ENCODE peak calls at places on chromosome 2, in eight cellular contexts. U is prostate gland, Z is fibroblast of lung, D is Peyer's patch, J is lung, F is lower lobe of right lung, P is IMR-90, I is left ventricle myocardium inferior. W is an unnamed sample.

GRCh38 chr2:138919336-138919735 is 139.1 kb upstream of the NXPH2 start:
- DNase-seq in F (no peak), U (no peak), I (no peak), Z (no peak), D (no peak), J (no peak), P (no peak), W (no peak)

GRCh38 chr2:75071766-75072165 is 113.3 kb downstream of the POLE4 start:
- DNase-seq in I (no peak), J (no peak), U (no peak), F (no peak), Z (no peak), D (no peak), P (peak; percentile 4), W (no peak)

GRCh38 chr2:176269319-176270099 is at the start of gene MTX2:
- DNase-seq in I (peak; percentile 74), P (peak; percentile 57), D (peak; percentile 58), J (peak; percentile 71), Z (peak; percentile 62), F (peak; percentile 85), U (peak; percentile 51), W (peak; percentile 92)

GRCh38 chr2:202278944-202279343 is 13.4 kb downstream of the NOP58 start:
- DNase-seq in J (no peak), P (peak; percentile 78), D (no peak), F (no peak), Z (peak; percentile 85), U (no peak), I (no peak), W (no peak)

GRCh38 chr2:162230761-162231160 is 12.5 kb downstream of the FAP start:
- DNase-seq in Z (no peak), I (no peak), U (no peak), D (no peak), P (no peak), F (no peak), J (no peak), W (no peak)

GRCh38 chr2:104878863-104879512 is 25.1 kb downstream of the POU3F3 start:
- DNase-seq in P (no peak), F (no peak), D (no peak), J (no peak), U (no peak), I (no peak), Z (no peak), W (peak; percentile 4)

GRCh38 chr2:131009713-131010475 is 83.4 kb downstream of the FAM168B start:
- DNase-seq in F (no peak), J (no peak), P (no peak), Z (no peak), U (no peak), I (no peak), D (no peak), W (peak; percentile 17)

GRCh38 chr2:191593622-191594416 is 84.1 kb upstream of the NABP1 start:
- DNase-seq in D (no peak), F (no peak), U (no peak), I (no peak), Z (no peak), J (no peak), P (peak; percentile 38), W (no peak)

GRCh38 chr2:39524061-39524460 is 87.0 kb upstream of the MAP4K3 start:
- DNase-seq in F (no peak), Z (no peak), J (no peak), D (no peak), P (no peak), U (no peak), I (no peak), W (no peak)

GRCh38 chr2:10486601-10487079 is 38.5 kb upstream of the ODC1 start:
- DNase-seq in I (no peak), Z (no peak), D (no peak), U (no peak), J (no peak), P (no peak), F (no peak), W (peak; percentile 18)

GRCh38 chr2:43099797-43100196 is 126.6 kb downstream of the ZFP36L2 start:
- DNase-seq in I (no peak), Z (no peak), J (no peak), P (no peak), F (no peak), U (no peak), D (no peak), W (no peak)

GRCh38 chr2:43095533-43096295 is 130.7 kb downstream of the ZFP36L2 start:
- DNase-seq in F (no peak), D (no peak), J (no peak), U (no peak), I (no peak), Z (no peak), P (no peak), W (no peak)

GRCh38 chr2:43098065-43098464 is 128.3 kb downstream of the ZFP36L2 start:
- DNase-seq in P (no peak), Z (no peak), U (no peak), F (no peak), I (no peak), D (no peak), J (no peak), W (peak; percentile 8)

GRCh38 chr2:43098539-43098938 is 127.9 kb downstream of the ZFP36L2 start:
- DNase-seq in D (no peak), P (no peak), I (no peak), J (no peak), F (no peak), U (no peak), Z (no peak), W (peak; percentile 32)

DNA sequence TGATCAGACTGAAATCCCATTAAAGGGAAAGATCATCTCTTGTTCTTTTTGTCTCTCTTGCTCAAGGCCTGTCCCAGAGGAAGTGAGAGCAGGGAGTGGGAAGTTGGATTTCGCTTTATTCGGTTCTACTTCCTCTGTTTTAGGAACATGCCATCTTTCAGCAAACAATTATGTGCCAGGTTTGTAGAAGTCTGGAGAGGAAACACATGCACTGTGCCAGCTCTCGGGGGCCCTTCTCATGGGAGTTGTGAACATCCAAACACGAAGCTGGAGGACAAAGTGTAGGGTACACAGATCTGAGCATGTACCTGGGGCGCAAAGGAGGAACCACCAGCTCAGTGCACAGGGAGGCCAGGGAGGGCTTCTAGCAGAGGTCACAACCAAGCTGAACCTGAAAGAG is 128.8 kb downstream of the ZFP36L2 start:
- DNase-seq in Z (no peak), D (no peak), J (no peak), F (no peak), U (no peak), I (no peak), P (no peak), W (peak; percentile 27)
- H3K27ac ChIP-seq in Z (no peak overlapping the region), D (no peak overlapping the region), J (no peak overlapping the region), F (peak overlapping the region; percentile 18), U (no peak overlapping the region), I (peak overlapping the region; percentile 57), P (no peak overlapping the region), W (no peak overlapping the region)

GRCh38 chr2:233331536-233331935 is 22.8 kb upstream of the DGKD start:
- DNase-seq in U (peak; percentile 24), F (peak; percentile 80), P (no peak), I (peak; percentile 55), Z (no peak), J (peak; percentile 69), D (peak; percentile 94), W (no peak)
- H3K27ac ChIP-seq in U (peak overlapping the region; percentile 20), F (peak overlapping the region; percentile 70), P (no peak overlapping the region), I (peak overlapping the region; percentile 37), Z (no peak overlapping the region), J (no peak overlapping the region), D (peak overlapping the region; percentile 82), W (no peak overlapping the region)

DNA sequence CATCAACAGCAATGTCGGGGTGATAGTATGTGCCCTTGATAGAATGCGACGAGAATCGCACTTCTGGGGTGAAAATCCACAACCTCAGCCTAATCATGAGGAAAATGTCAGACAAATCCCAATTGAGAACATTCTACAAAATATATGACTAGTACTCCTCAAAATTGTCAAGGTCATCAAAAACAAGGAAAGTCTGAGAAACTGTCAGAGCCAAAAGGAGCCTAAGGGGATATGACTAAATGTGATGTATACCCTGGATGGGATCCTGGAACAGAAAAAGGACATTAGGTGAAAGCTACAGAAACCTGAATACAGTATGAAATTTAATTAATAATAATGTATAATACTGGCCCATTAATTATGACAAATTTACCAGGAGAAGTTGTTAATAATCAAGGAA is 7.6 kb upstream of the CACNB4 start:
- DNase-seq in F (no peak), I (no peak), Z (no peak), U (no peak), D (no peak), P (no peak), J (no peak), W (no peak)
- H3K27ac ChIP-seq in F (no peak overlapping the region), I (no peak overlapping the region), Z (no peak overlapping the region), U (no peak overlapping the region), D (no peak overlapping the region), P (no peak overlapping the region), J (no peak overlapping the region), W (no peak overlapping the region)

DNA sequence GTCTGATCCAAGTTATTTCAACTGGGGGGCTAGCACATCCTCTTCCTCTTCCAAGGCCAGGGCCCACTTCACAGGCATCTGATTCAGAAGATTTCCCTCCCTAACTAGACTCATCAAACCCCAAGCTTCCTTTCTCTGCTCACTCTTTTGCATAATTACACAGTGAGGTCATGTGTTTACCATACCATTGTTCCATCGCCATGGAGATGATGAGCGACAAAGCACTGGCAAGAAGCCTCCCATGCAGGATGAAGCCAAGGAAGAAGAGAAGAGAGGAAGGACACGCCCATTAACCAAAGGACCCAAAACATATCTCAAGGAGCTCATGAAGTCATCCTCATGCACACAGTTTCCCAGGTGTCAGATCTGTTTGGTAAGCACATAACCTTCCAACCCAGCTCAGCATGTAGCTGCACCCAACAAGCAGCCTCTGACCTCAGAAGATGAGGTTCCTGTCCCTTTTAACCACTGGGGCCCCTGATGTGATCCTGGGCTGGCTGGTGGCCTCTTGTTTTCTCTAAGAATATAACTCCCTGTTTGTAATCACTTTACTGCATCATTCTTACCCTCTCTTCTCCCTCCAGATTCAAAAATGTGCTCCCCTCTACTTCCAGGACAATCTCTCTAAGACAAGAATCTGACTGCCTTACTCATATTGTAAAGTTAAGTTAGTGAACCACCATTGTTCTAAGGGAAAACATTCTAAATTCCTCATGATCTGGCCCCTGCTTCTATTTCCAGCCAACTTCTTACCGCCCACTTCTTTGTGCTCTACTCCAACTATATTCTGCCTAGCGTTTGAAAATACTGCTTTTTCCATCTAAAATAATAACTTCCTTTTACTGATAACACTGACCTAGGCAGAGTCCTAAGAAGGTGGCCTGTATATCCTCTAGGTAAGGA is 190.1 kb downstream of the TTC32 start:
- DNase-seq in P (peak; percentile 98), U (no peak), J (no peak), F (no peak), Z (peak; percentile 93), I (no peak), D (no peak), W (peak; percentile 82)
- H3K27ac ChIP-seq in P (peak overlapping the region; percentile 55), U (no peak overlapping the region), J (no peak overlapping the region), F (no peak overlapping the region), Z (peak overlapping the region; percentile 65), I (peak overlapping the region; percentile 69), D (no peak overlapping the region), W (no peak overlapping the region)

GRCh38 chr2:112254466-112255240 is at the start of gene ZC3H8:
- DNase-seq in F (peak; percentile 96), D (peak; percentile 91), Z (peak; percentile 81), U (peak; percentile 92), I (peak; percentile 94), J (peak; percentile 93), P (peak; percentile 75), W (peak; percentile 98)
- H3K27ac ChIP-seq in F (peak within 1 kb of the TSS; percentile 87), D (peak within 1 kb of the TSS; percentile 80), Z (peak within 1 kb of the TSS; percentile 43), U (peak within 1 kb of the TSS; percentile 84), I (peak within 1 kb of the TSS; percentile 90), J (peak within 1 kb of the TSS; percentile 82), P (peak within 1 kb of the TSS; percentile 15), W (peak within 1 kb of the TSS; percentile 58)

GRCh38 chr2:124437811-124438210 is 412.7 kb downstream of the CNTNAP5 start:
- DNase-seq in U (no peak), F (no peak), I (no peak), Z (no peak), J (no peak), P (no peak), D (no peak), W (peak; percentile 81)
- H3K27ac ChIP-seq in U (no peak overlapping the region), F (no peak overlapping the region), I (no peak overlapping the region), Z (no peak overlapping the region), J (no peak overlapping the region), P (no peak overlapping the region), D (no peak overlapping the region), W (no peak overlapping the region)

W was measured in endodermal cell.